ENCODE peak calls at places on chromosomes 4 and X, in five cellular contexts. L is mesendoderm, D is GM13976, J is OCI-LY7, O is amniotic stem cell. Z is an unnamed sample.

GRCh38 chr4:169279111-169279510 is 8.4 kb upstream of the SH3RF1 start:
- DNase-seq in L (no peak), D (no peak), J (no peak), O (no peak), Z (no peak)

GRCh38 chrX:3713937-3714434 is 537 bp upstream of the PRKX start:
- DNase-seq in L (peak; percentile 42), D (no peak), J (no peak), O (no peak), Z (no peak)

GRCh38 chr4:54100607-54101189 is 735 bp downstream of the GSX2 start:
- DNase-seq in L (no peak), D (no peak), J (no peak), O (no peak), Z (no peak)

GRCh38 chr4:75057369-75057768 is 124.5 kb downstream of the PARM1 start:
- DNase-seq in L (no peak), D (no peak), J (no peak), O (no peak), Z (no peak)

GRCh38 chrX:94831364-94831763 is 1157.4 kb downstream of the FAM133A start:
- DNase-seq in L (peak; percentile 27), D (no peak), J (no peak), O (no peak), Z (no peak)

GRCh38 chr4:152894673-152895072 is 41.5 kb upstream of the FHDC1 start:
- DNase-seq in L (no peak), D (no peak), J (no peak), O (no peak), Z (no peak)

GRCh38 chr4:100206850-100207249 is 16.6 kb upstream of the DDIT4L start:
- DNase-seq in L (no peak), D (no peak), J (no peak), O (no peak), Z (peak; percentile 21)

GRCh38 chrX:49992809-49993208 is 70.4 kb downstream of the CLCN5 start:
- DNase-seq in L (no peak), D (no peak), J (no peak), O (no peak), Z (no peak)

GRCh38 chr4:157739237-157739636 is 433.6 kb downstream of the GASK1B start:
- DNase-seq in L (peak; percentile 10), D (no peak), J (no peak), O (no peak), Z (no peak)

GRCh38 chr4:1512738-1513660 is 106.8 kb upstream of the NKX1-1 start:
- DNase-seq in L (peak; percentile 65), D (no peak), J (no peak), O (no peak), Z (no peak)

GRCh38 chrX:19272452-19272851 is 71.3 kb upstream of the PDHA1 start:
- DNase-seq in L (no peak), D (no peak), J (no peak), O (no peak), Z (peak; percentile 13)

GRCh38 chrX:66110112-66110511 is 53.9 kb upstream of the HEPH start:
- DNase-seq in L (peak; percentile 21), D (peak; percentile 4), J (peak; percentile 62), O (peak; percentile 0), Z (peak; percentile 16)

GRCh38 chrX:118116308-118117068 is at the start of gene KLHL13:
- DNase-seq in L (peak; percentile 39), D (peak; percentile 63), J (no peak), O (peak; percentile 2), Z (peak; percentile 39)

GRCh38 chrX:154368630-154369452 is 5.6 kb downstream of the FLNA start:
- DNase-seq in L (peak; percentile 86), D (peak; percentile 69), J (peak; percentile 51), O (peak; percentile 68), Z (peak; percentile 89)

GRCh38 chr4:81166431-81166830 is 48.6 kb downstream of the PRKG2 start:
- DNase-seq in L (no peak), D (no peak), J (no peak), O (no peak), Z (no peak)

GRCh38 chrX:77597090-77597489 is 149.9 kb downstream of the FGF16 start:
- DNase-seq in L (peak; percentile 10), D (no peak), J (no peak), O (no peak), Z (no peak)

GRCh38 chrX:14697453-14697852 is 168.1 kb downstream of the GLRA2 start:
- DNase-seq in L (peak; percentile 52), D (peak; percentile 9), J (peak; percentile 19), O (no peak), Z (peak; percentile 40)

GRCh38 chrX:320126-320783 is 1.7 kb upstream of the GTPBP6 start:
- DNase-seq in L (no peak), D (no peak), J (no peak), O (no peak), Z (no peak)

GRCh38 chrX:91279479-91279878 is 155.2 kb upstream of the PABPC5 start:
- DNase-seq in L (no peak), D (no peak), J (no peak), O (no peak), Z (no peak)

GRCh38 chr4:95728145-95728544 is 111.7 kb upstream of the PDHA2 start:
- DNase-seq in L (no peak), D (no peak), J (no peak), O (no peak), Z (no peak)

GRCh38 chr4:106266201-106266600 is 49.8 kb downstream of the TBCK start:
- DNase-seq in L (peak; percentile 56), D (peak; percentile 17), J (peak; percentile 46), O (peak; percentile 12), Z (peak; percentile 43)

GRCh38 chr4:170047774-170048354 is 21.7 kb upstream of the MFAP3L start:
- DNase-seq in L (peak; percentile 68), D (peak; percentile 43), J (peak; percentile 62), O (peak; percentile 61), Z (peak; percentile 68)

GRCh38 chr4:31204895-31205294 is 484.7 kb downstream of the PCDH7 start:
- DNase-seq in L (peak; percentile 5), D (no peak), J (no peak), O (no peak), Z (no peak)

GRCh38 chr4:53916431-53916889 is 147.9 kb downstream of the CHIC2 start:
- DNase-seq in L (no peak), D (no peak), J (no peak), O (no peak), Z (no peak)

GRCh38 chrX:72258174-72258573 is 18.9 kb downstream of the RPS4X start:
- DNase-seq in L (no peak), D (no peak), J (no peak), O (peak; percentile 6), Z (no peak)

GRCh38 chrX:119266364-119266995 is 30.4 kb downstream of the PGRMC1 start:
- DNase-seq in L (peak; percentile 8), D (peak; percentile 26), J (peak; percentile 21), O (no peak), Z (peak; percentile 5)

GRCh38 chr4:184472540-184473264 is 1.6 kb downstream of the IRF2 start:
- DNase-seq in L (peak; percentile 79), D (peak; percentile 76), J (peak; percentile 81), O (peak; percentile 31), Z (peak; percentile 83)

GRCh38 chr4:121669163-121669550 is 27.6 kb downstream of the ANXA5 start:
- DNase-seq in L (no peak), D (no peak), J (no peak), O (no peak), Z (no peak)

GRCh38 chrX:22220941-22221340 is 51.8 kb upstream of the CBLL2 start:
- DNase-seq in L (peak; percentile 4), D (no peak), J (no peak), O (peak; percentile 64), Z (no peak)

GRCh38 chrX:41442824-41443560 is 4.2 kb upstream of the NYX start:
- DNase-seq in L (no peak), D (no peak), J (peak; percentile 37), O (no peak), Z (peak; percentile 41)

GRCh38 chr4:177369372-177369771 is 59.7 kb downstream of the NEIL3 start:
- DNase-seq in L (no peak), D (no peak), J (no peak), O (peak; percentile 39), Z (no peak)

GRCh38 chr4:6200011-6200921 is at the start of gene JAKMIP1:
- DNase-seq in L (peak; percentile 82), D (peak; percentile 98), J (peak; percentile 84), O (no peak), Z (peak; percentile 93)

GRCh38 chrX:130264573-130264972 is 4.1 kb downstream of the ZNF280C start:
- DNase-seq in L (no peak), D (no peak), J (no peak), O (no peak), Z (peak; percentile 19)

GRCh38 chrX:153933751-153934472 is 925 bp downstream of the NAA10 start:
- DNase-seq in L (no peak), D (no peak), J (no peak), O (no peak), Z (no peak)